ENCODE peak calls at places on chromosomes 2 and 18, in seven cellular contexts. One of them, this sample, is unnamed.

GRCh38 chr2:45494275-45494977 is 116.6 kb downstream of the SRBD1 start:
- DNase-seq in psoas muscle: no peak
- DNase-seq in hepatocyte: peak
- DNase-seq in IMR-90: peak
- DNase-seq in endothelial cell: peak
- DNase-seq in mucosa of descending colon: no peak
- DNase-seq in uterus: no peak
- DNase-seq in this sample: no peak

GRCh38 chr2:232230557-232230956 is 148.0 kb upstream of the ALPP start:
- DNase-seq in IMR-90: peak
- DNase-seq in uterus: no peak
- DNase-seq in endothelial cell: peak
- DNase-seq in hepatocyte: peak
- DNase-seq in mucosa of descending colon: no peak
- DNase-seq in psoas muscle: no peak
- DNase-seq in this sample: no peak

GRCh38 chr18:27887711-27888495 is 289.0 kb downstream of the CDH2 start:
- DNase-seq in hepatocyte: no peak
- DNase-seq in psoas muscle: no peak
- DNase-seq in uterus: no peak
- DNase-seq in IMR-90: peak
- DNase-seq in endothelial cell: no peak
- DNase-seq in mucosa of descending colon: no peak
- DNase-seq in this sample: no peak

GRCh38 chr2:107064750-107065149 is 178.8 kb upstream of the ST6GAL2 start:
- DNase-seq in uterus: no peak
- DNase-seq in psoas muscle: no peak
- DNase-seq in IMR-90: no peak
- DNase-seq in mucosa of descending colon: no peak
- DNase-seq in hepatocyte: no peak
- DNase-seq in endothelial cell: no peak
- DNase-seq in this sample: no peak

GRCh38 chr18:21550510-21550970 is 50.0 kb downstream of the ESCO1 start:
- DNase-seq in mucosa of descending colon: no peak
- DNase-seq in hepatocyte: peak
- DNase-seq in endothelial cell: no peak
- DNase-seq in IMR-90: no peak
- DNase-seq in psoas muscle: no peak
- DNase-seq in uterus: no peak
- DNase-seq in this sample: no peak

GRCh38 chr2:134640494-134640893 is 78.3 kb downstream of the TMEM163 start:
- DNase-seq in endothelial cell: no peak
- DNase-seq in mucosa of descending colon: no peak
- DNase-seq in psoas muscle: no peak
- DNase-seq in IMR-90: no peak
- DNase-seq in hepatocyte: no peak
- DNase-seq in uterus: no peak
- DNase-seq in this sample: no peak

GRCh38 chr2:143152652-143153051 is 23.4 kb downstream of the ARHGAP15 start:
- DNase-seq in psoas muscle: no peak
- DNase-seq in hepatocyte: no peak
- DNase-seq in endothelial cell: no peak
- DNase-seq in IMR-90: no peak
- DNase-seq in uterus: no peak
- DNase-seq in mucosa of descending colon: no peak
- DNase-seq in this sample: no peak

GRCh38 chr2:109057686-109058085 is 68.7 kb upstream of the EDAR start:
- DNase-seq in endothelial cell: no peak
- DNase-seq in psoas muscle: no peak
- DNase-seq in IMR-90: no peak
- DNase-seq in hepatocyte: no peak
- DNase-seq in uterus: no peak
- DNase-seq in mucosa of descending colon: no peak
- DNase-seq in this sample: no peak

GRCh38 chr2:96969321-96969720 is 17.1 kb downstream of the FAM178B start:
- DNase-seq in psoas muscle: no peak
- DNase-seq in hepatocyte: no peak
- DNase-seq in uterus: no peak
- DNase-seq in IMR-90: no peak
- DNase-seq in mucosa of descending colon: no peak
- DNase-seq in endothelial cell: no peak
- DNase-seq in this sample: no peak

GRCh38 chr18:76490701-76491171 is 4.3 kb downstream of the ZNF516 start:
- DNase-seq in hepatocyte: peak
- DNase-seq in mucosa of descending colon: peak
- DNase-seq in IMR-90: peak
- DNase-seq in psoas muscle: peak
- DNase-seq in uterus: peak
- DNase-seq in endothelial cell: no peak
- DNase-seq in this sample: no peak

GRCh38 chr18:63551769-63552168 is 9.6 kb downstream of the SERPINB12 start:
- DNase-seq in psoas muscle: no peak
- DNase-seq in mucosa of descending colon: no peak
- DNase-seq in endothelial cell: no peak
- DNase-seq in IMR-90: no peak
- DNase-seq in hepatocyte: no peak
- DNase-seq in uterus: no peak
- DNase-seq in this sample: no peak

GRCh38 chr2:109679627-109680026 is 65.5 kb downstream of the SOWAHC start:
- DNase-seq in endothelial cell: no peak
- DNase-seq in psoas muscle: no peak
- DNase-seq in IMR-90: peak
- DNase-seq in mucosa of descending colon: no peak
- DNase-seq in hepatocyte: no peak
- DNase-seq in uterus: no peak
- DNase-seq in this sample: no peak

GRCh38 chr2:119760876-119761275 is 1.2 kb downstream of the PTPN4 start:
- DNase-seq in psoas muscle: no peak
- DNase-seq in IMR-90: peak
- DNase-seq in hepatocyte: peak
- DNase-seq in mucosa of descending colon: no peak
- DNase-seq in uterus: no peak
- DNase-seq in endothelial cell: no peak
- DNase-seq in this sample: no peak

GRCh38 chr18:54684786-54685185 is 93.7 kb downstream of the DYNAP start:
- DNase-seq in IMR-90: no peak
- DNase-seq in mucosa of descending colon: no peak
- DNase-seq in uterus: no peak
- DNase-seq in psoas muscle: no peak
- DNase-seq in hepatocyte: peak
- DNase-seq in endothelial cell: peak
- DNase-seq in this sample: no peak

GRCh38 chr2:63050186-63050915 is at the start of gene OTX1:
- DNase-seq in IMR-90: peak
- DNase-seq in mucosa of descending colon: peak
- DNase-seq in endothelial cell: peak
- DNase-seq in psoas muscle: peak
- DNase-seq in hepatocyte: peak
- DNase-seq in uterus: no peak
- DNase-seq in this sample: no peak

GRCh38 chr2:202034249-202035088 is 814 bp downstream of the FZD7 start:
- DNase-seq in mucosa of descending colon: peak
- DNase-seq in hepatocyte: peak
- DNase-seq in IMR-90: no peak
- DNase-seq in uterus: peak
- DNase-seq in psoas muscle: peak
- DNase-seq in endothelial cell: peak
- DNase-seq in this sample: no peak

GRCh38 chr2:202036601-202037037 is 3.0 kb downstream of the FZD7 start:
- DNase-seq in mucosa of descending colon: no peak
- DNase-seq in hepatocyte: no peak
- DNase-seq in uterus: peak
- DNase-seq in psoas muscle: no peak
- DNase-seq in IMR-90: peak
- DNase-seq in endothelial cell: peak
- DNase-seq in this sample: no peak

GRCh38 chr2:202033317-202034248 is at the start of gene FZD7:
- DNase-seq in mucosa of descending colon: peak
- DNase-seq in IMR-90: peak
- DNase-seq in uterus: peak
- DNase-seq in endothelial cell: peak
- DNase-seq in hepatocyte: peak
- DNase-seq in psoas muscle: peak
- DNase-seq in this sample: peak

GRCh38 chr2:202035941-202036372 is 2.3 kb downstream of the FZD7 start:
- DNase-seq in endothelial cell: peak
- DNase-seq in uterus: peak
- DNase-seq in hepatocyte: no peak
- DNase-seq in IMR-90: peak
- DNase-seq in mucosa of descending colon: peak
- DNase-seq in psoas muscle: peak
- DNase-seq in this sample: no peak

GRCh38 chr2:202035089-202035940 is 1.7 kb downstream of the FZD7 start:
- DNase-seq in hepatocyte: peak
- DNase-seq in psoas muscle: peak
- DNase-seq in mucosa of descending colon: peak
- DNase-seq in IMR-90: peak
- DNase-seq in endothelial cell: peak
- DNase-seq in uterus: peak
- DNase-seq in this sample: no peak
- TF ChIP-seq CTCF in hepatocyte: peak
- TF ChIP-seq CTCF in psoas muscle: peak
- TF ChIP-seq CTCF in mucosa of descending colon: peak
- TF ChIP-seq CTCF in IMR-90: peak
- TF ChIP-seq CTCF in endothelial cell: peak
- TF ChIP-seq CTCF in uterus: peak
- TF ChIP-seq CTCF in this sample: no peak

DNA sequence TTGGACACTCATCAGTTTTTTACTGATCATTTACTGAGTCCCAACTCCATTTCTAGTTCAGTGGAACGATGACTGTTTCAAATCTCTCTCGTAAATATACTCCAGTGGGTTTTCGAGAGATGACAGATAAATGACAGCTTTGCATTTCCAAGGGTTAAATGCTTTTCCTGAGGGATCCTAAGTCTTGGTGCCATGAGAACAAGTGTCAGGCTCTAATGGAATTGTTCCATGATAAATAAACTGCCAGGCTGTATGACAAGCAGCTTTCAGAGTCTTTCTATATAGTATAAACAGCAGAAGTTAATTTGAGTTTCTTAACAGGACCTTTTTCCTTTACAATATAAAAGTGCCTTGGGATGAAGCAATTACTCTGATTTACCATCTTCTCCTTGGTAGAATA is 124.1 kb downstream of the AFF3 start:
- DNase-seq in mucosa of descending colon: no peak
- DNase-seq in hepatocyte: no peak
- DNase-seq in uterus: no peak
- DNase-seq in endothelial cell: no peak
- DNase-seq in psoas muscle: no peak
- DNase-seq in IMR-90: no peak
- DNase-seq in this sample: no peak
- TF ChIP-seq CTCF in mucosa of descending colon: no peak
- TF ChIP-seq CTCF in hepatocyte: no peak
- TF ChIP-seq CTCF in uterus: no peak
- TF ChIP-seq CTCF in endothelial cell: no peak
- TF ChIP-seq CTCF in psoas muscle: no peak
- TF ChIP-seq CTCF in IMR-90: no peak
- TF ChIP-seq CTCF in this sample: no peak

DNA sequence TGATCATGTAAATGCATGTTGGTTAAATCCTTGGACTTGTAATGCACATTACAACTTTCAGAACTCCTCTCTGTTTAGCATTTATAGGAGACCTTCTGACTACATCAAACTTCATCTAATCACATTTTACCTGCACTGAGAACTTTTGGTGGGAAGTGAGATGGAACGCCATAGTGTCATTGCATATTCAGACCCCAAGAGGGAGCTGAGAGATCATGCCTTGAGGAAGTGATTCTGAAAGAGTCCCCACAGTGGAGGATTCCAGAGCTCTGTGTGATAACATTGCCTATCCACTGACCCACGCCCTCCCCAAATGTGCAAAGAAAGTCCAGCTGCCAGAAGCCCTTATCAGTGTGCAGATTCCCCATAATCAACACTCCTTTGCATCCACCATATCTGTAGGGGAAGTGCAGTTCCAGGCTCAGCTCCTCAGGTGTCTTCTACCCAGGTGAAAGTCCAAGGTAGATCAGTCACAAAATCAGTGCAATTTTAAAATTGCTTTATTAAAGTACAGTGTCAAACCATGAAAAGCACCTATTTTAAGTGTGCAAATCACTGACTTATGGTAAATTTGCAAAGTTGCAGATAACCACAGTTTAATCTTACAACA is 212.4 kb downstream of the RPIA start:
- DNase-seq in hepatocyte: no peak
- DNase-seq in psoas muscle: no peak
- DNase-seq in endothelial cell: peak
- DNase-seq in mucosa of descending colon: no peak
- DNase-seq in uterus: no peak
- DNase-seq in IMR-90: peak
- DNase-seq in this sample: no peak
- TF ChIP-seq CTCF in hepatocyte: no peak
- TF ChIP-seq CTCF in psoas muscle: peak
- TF ChIP-seq CTCF in endothelial cell: peak
- TF ChIP-seq CTCF in mucosa of descending colon: peak
- TF ChIP-seq CTCF in uterus: peak
- TF ChIP-seq CTCF in IMR-90: peak
- TF ChIP-seq CTCF in this sample: no peak

GRCh38 chr2:53442783-53443182 is 324.8 kb upstream of the CHAC2 start:
- DNase-seq in uterus: no peak
- DNase-seq in mucosa of descending colon: peak
- DNase-seq in hepatocyte: peak
- DNase-seq in endothelial cell: peak
- DNase-seq in psoas muscle: no peak
- DNase-seq in IMR-90: no peak
- DNase-seq in this sample: no peak
- TF ChIP-seq CTCF in uterus: no peak
- TF ChIP-seq CTCF in mucosa of descending colon: no peak
- TF ChIP-seq CTCF in hepatocyte: peak
- TF ChIP-seq CTCF in endothelial cell: no peak
- TF ChIP-seq CTCF in psoas muscle: no peak
- TF ChIP-seq CTCF in IMR-90: no peak
- TF ChIP-seq CTCF in this sample: no peak

DNA sequence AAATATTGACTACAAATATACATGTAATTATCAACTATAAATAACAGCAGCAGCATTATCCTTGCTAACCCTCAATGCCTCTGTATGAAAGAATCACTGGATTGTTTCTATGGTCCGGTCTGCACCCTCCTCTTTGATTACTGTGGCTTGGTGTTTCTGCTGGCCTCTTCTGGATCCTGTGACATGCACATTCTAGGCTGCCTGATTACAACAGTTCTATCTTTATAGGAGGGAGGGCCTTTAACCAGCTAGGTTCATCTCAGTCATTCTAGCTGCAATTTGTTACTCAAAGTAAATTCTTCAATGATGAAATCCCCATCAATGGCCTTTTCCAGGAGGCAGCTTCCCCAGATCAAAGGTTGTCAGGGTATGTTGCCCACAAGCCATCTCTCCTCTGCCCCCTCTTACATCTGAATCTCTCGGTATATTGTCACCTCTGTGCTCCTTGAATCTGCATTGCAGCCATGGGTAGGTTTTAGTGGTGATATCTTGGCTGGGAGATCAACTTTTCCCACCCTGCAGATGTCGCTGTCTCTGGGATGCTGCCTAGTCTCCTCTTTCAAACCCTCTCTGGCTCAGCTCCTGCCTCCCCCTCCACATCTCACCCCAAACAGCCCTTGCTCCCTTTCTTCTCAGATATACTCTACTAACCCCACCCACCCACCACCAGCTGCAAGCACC is 106.3 kb upstream of the BZW1 start:
- DNase-seq in endothelial cell: peak
- DNase-seq in IMR-90: peak
- DNase-seq in uterus: no peak
- DNase-seq in psoas muscle: no peak
- DNase-seq in mucosa of descending colon: no peak
- DNase-seq in hepatocyte: no peak
- DNase-seq in this sample: no peak
- TF ChIP-seq CTCF in endothelial cell: no peak
- TF ChIP-seq CTCF in IMR-90: peak
- TF ChIP-seq CTCF in uterus: no peak
- TF ChIP-seq CTCF in psoas muscle: no peak
- TF ChIP-seq CTCF in mucosa of descending colon: no peak
- TF ChIP-seq CTCF in hepatocyte: no peak
- TF ChIP-seq CTCF in this sample: no peak

GRCh38 chr2:1742300-1742679 is 2.0 kb downstream of the PXDN start:
- DNase-seq in mucosa of descending colon: no peak
- DNase-seq in psoas muscle: no peak
- DNase-seq in uterus: no peak
- DNase-seq in IMR-90: peak
- DNase-seq in hepatocyte: no peak
- DNase-seq in endothelial cell: no peak
- DNase-seq in this sample: peak
- TF ChIP-seq CTCF in mucosa of descending colon: no peak
- TF ChIP-seq CTCF in psoas muscle: no peak
- TF ChIP-seq CTCF in uterus: no peak
- TF ChIP-seq CTCF in IMR-90: no peak
- TF ChIP-seq CTCF in hepatocyte: no peak
- TF ChIP-seq CTCF in endothelial cell: no peak
- TF ChIP-seq CTCF in this sample: no peak

This sample was measured in omental fat pad.